ENCODE peak calls at places on chromosomes 16 and 17, in nine cellular contexts. C is AG10803, S is uterus, Y is mucosa of descending colon, N is heart left ventricle, E is stomach, H is fibroblast of pulmonary artery, L is small intestine, K is A549. A is an unnamed sample.

GRCh38 chr17:74493381-74493833 is 27.0 kb downstream of the CD300A start:
- DNase-seq in E (peak), L (peak), H (peak), S (peak), K (peak), C (peak), Y (no peak), N (peak), A (peak)

GRCh38 chr17:17186551-17187505 is 19.3 kb downstream of the PLD6 start:
- DNase-seq in C (peak), S (no peak), K (no peak), N (no peak), Y (no peak), E (no peak), L (no peak), H (no peak), A (no peak)

GRCh38 chr16:1152651-1153259 is at the start of gene CACNA1H:
- DNase-seq in L (no peak), K (peak), E (no peak), S (peak), N (no peak), C (no peak), H (no peak), Y (no peak), A (peak)

GRCh38 chr17:45149669-45150603 is 1.7 kb downstream of the HEXIM1 start:
- DNase-seq in L (peak), C (peak), N (peak), Y (peak), K (peak), H (peak), S (peak), E (peak), A (peak)

GRCh38 chr17:65896889-65897288 is 295.0 kb downstream of the CEP112 start:
- DNase-seq in E (no peak), C (no peak), L (no peak), H (no peak), S (no peak), K (no peak), N (no peak), Y (no peak), A (no peak)

GRCh38 chr16:19704321-19705130 is 13.5 kb downstream of the KNOP1 start:
- DNase-seq in E (no peak), N (no peak), Y (no peak), H (peak), K (no peak), S (no peak), C (peak), L (no peak), A (no peak)

GRCh38 chr16:57590654-57591085 is 37.8 kb upstream of the ADGRG1 start:
- DNase-seq in N (no peak), E (no peak), H (peak), L (no peak), Y (no peak), C (peak), S (no peak), K (peak), A (no peak)

GRCh38 chr17:61409301-61410099 is 9.9 kb downstream of the TBX2 start:
- DNase-seq in S (peak), K (peak), E (peak), H (peak), Y (peak), L (peak), N (peak), C (peak), A (peak)

GRCh38 chr17:50935201-50936124 is 69.3 kb upstream of the TOB1 start:
- DNase-seq in E (peak), C (no peak), H (no peak), S (no peak), K (peak), N (peak), Y (no peak), L (peak), A (no peak)

GRCh38 chr16:85460983-85461813 is 151.9 kb upstream of the GSE1 start:
- DNase-seq in S (peak), K (peak), Y (no peak), L (no peak), C (peak), H (peak), E (no peak), N (no peak), A (peak)

GRCh38 chr17:79050591-79050990 is 24.0 kb upstream of the ENGASE start:
- DNase-seq in Y (no peak), L (no peak), H (no peak), C (no peak), N (no peak), S (no peak), E (no peak), K (no peak), A (no peak)

GRCh38 chr16:14377326-14377725 is 252.7 kb downstream of the PARN start:
- DNase-seq in K (no peak), L (no peak), Y (no peak), S (no peak), C (peak), N (no peak), E (no peak), H (no peak), A (no peak)

GRCh38 chr17:8468109-8468508 is 32.4 kb downstream of the NDEL1 start:
- DNase-seq in L (no peak), K (no peak), S (no peak), E (no peak), Y (no peak), H (no peak), C (no peak), N (peak), A (no peak)
- H3K4me3 ChIP-seq in L (no peak), K (no peak), S (no peak), E (no peak), Y (no peak), H (no peak), C (no peak), N (no peak), A (no peak)

GRCh38 chr17:39924691-39925055 is 2.7 kb downstream of the ORMDL3 start:
- DNase-seq in K (no peak), S (no peak), Y (no peak), N (no peak), C (no peak), E (no peak), L (no peak), H (no peak), A (no peak)

GRCh38 chr17:39925282-39926134 is 1.9 kb downstream of the ORMDL3 start:
- DNase-seq in K (no peak), Y (no peak), E (no peak), S (no peak), H (no peak), N (no peak), L (no peak), C (no peak), A (no peak)

GRCh38 chr17:39922006-39922405 is 3.6 kb upstream of the GSDMB start:
- DNase-seq in C (no peak), L (no peak), Y (no peak), H (no peak), N (no peak), E (no peak), S (no peak), K (no peak), A (no peak)

GRCh38 chr17:39923230-39923629 is 4.2 kb downstream of the ORMDL3 start:
- DNase-seq in H (no peak), N (no peak), C (no peak), E (no peak), Y (no peak), K (no peak), S (no peak), L (no peak), A (no peak)

DNA sequence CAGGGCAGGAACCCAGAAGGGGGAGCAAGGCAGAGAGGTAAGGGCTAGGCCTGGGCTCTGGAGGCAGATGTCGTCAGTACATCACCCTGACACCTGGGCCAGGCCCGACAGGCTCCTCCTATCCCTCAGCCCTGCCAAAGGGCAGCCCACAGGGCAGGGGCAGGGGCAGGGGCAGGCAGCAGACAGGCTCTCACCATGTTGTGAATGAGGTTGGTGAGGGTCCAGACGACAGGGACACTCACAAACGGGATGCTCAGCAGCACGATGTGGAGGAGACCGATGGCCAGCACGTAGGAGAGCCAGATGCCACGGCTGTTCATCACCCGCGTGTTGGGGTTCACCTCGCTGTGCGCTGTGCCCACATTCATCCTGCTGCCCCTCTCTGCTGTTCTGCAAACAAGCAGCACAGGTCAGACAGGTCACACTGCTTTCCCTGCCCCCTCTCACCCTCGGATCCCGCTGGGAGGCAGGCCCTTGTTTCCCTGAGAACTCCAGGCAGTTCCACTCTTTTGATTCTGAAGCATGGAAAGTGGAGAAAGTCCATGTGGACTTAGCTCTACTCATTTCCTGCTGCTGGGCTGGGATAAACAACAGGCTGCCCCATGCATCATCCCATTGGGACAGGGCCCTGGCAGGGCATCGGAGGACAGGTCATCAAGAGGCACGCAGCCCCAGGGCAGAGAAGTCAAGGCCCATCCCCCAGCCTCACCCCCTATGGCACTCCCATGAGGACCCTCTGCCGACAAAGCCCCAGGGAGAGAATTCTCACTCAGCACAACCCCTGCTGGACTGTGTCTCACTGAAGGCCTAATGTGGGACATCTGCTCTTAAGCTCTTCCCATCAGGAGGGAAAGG is 3.3 kb downstream of the ORMDL3 start:
- DNase-seq in Y (no peak), L (no peak), S (no peak), E (no peak), K (no peak), H (peak), N (no peak), C (peak), A (no peak)
- H3K4me3 ChIP-seq in Y (no peak), L (no peak), S (no peak), E (no peak), K (no peak), H (no peak), N (no peak), C (no peak), A (no peak)

DNA sequence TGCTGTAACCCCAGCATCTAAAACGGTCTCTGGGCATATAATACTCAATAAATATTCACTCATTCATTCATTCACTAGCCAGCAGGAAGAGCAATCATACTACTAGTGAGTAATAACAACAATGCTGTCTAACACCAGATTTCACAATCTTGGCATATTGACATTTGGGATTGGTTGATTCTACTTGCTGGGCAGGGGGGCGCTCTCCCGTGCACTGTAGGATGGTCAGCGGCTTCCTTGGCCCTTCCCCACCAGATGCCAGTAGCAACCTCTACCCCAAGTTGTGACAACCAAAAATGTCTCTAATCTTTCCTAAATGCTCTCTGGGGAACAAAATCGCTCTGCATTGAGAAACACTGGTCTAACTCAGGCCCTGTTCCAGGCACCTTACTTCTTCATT is 20.7 kb downstream of the WFDC1 start:
- DNase-seq in L (no peak), E (no peak), N (no peak), S (no peak), H (no peak), C (peak), K (no peak), Y (no peak), A (no peak)
- H3K4me3 ChIP-seq in L (no peak), E (no peak), N (no peak), S (no peak), H (no peak), C (no peak), K (no peak), Y (no peak), A (no peak)

GRCh38 chr17:10845388-10845751 is 7.5 kb upstream of the PIRT start:
- DNase-seq in S (no peak), K (no peak), E (no peak), N (no peak), H (no peak), C (no peak), Y (no peak), L (no peak), A (no peak)
- H3K4me3 ChIP-seq in S (no peak), K (no peak), E (peak), N (no peak), H (no peak), C (no peak), Y (no peak), L (no peak), A (no peak)

DNA sequence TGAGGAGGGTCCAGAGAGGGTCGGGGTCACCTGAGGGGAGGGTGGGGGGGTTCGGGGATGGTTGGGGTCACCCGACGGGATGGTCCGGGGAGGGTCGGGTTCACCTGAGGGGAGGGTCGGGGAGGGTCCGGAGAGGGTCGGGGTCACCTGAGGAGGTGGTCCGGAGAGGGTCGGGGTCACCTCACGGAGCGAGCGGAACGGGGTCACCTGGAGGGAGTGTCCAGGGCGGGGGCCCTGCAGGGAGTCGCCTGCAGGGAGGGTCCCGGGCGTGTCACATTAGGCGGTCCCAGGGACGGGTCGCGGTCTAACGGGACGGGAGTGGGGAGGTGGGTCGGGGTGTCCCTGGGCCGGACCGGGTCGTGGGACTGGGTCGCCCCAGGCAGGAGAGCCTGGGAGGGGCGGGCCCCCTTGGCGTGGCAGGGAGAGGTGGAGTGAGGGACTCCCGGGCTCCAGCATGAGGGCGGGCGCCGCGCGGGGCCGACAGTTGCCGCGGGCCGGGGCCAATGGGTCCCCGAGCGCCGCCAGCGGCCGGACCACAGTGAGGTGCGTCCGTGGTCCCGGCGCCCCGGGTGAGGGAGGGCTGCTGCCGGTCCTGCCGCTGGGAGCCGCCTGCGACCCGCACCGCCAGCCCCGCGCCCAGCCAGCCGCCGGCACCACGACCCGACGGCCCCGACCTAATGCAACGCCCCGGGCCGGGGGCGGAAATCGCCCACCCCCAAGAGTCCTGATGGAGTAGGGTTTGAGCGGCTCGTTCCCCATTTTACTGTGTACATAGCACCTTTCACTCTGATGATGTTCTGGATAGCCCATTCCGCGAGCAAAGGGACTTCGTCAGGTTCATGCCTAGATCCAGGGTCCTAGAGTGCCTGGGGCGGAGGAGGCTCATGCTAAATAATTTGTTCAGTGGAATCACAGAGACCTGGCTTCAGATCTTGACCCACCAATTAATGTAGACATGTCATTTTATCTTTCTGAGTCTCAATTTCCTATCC is 1.2 kb upstream of the ABCA3 start:
- DNase-seq in S (peak), Y (peak), K (no peak), E (no peak), L (no peak), H (no peak), N (no peak), C (no peak), A (no peak)
- H3K4me3 ChIP-seq in S (no peak), Y (no peak), K (no peak), E (peak), L (no peak), H (no peak), N (peak), C (no peak), A (peak)

GRCh38 chr17:48600244-48601098 is 4.3 kb downstream of the HOXB6 start:
- DNase-seq in K (no peak), N (no peak), L (no peak), H (no peak), C (no peak), Y (peak), S (no peak), E (no peak), A (peak)

GRCh38 chr17:48601184-48601527 is 3.6 kb downstream of the HOXB6 start:
- DNase-seq in Y (no peak), L (no peak), H (no peak), C (no peak), S (no peak), N (no peak), E (no peak), K (no peak), A (no peak)

GRCh38 chr17:48603959-48604769 is 622 bp downstream of the HOXB6 start:
- DNase-seq in S (no peak), L (no peak), C (no peak), N (no peak), E (no peak), H (no peak), K (peak), Y (peak), A (no peak)

GRCh38 chr17:48599373-48599772 is 5.4 kb downstream of the HOXB6 start:
- DNase-seq in L (no peak), H (no peak), S (no peak), N (no peak), E (no peak), Y (no peak), C (no peak), K (no peak), A (no peak)

GRCh38 chr17:48601528-48602430 is 3.0 kb downstream of the HOXB6 start:
- DNase-seq in S (no peak), H (no peak), K (peak), Y (peak), C (no peak), L (no peak), N (no peak), E (no peak), A (peak)
- H3K4me3 ChIP-seq in S (no peak), H (no peak), K (peak), Y (peak), C (peak), L (no peak), N (no peak), E (peak), A (peak)

A was measured in Caco-2.